ENCODE peak calls at places on chromosomes 12 and 14, in five cellular contexts. Z is mammary epithelial cell, C is PC-3, N is IMR-90, D is mucosa of descending colon. W is an unnamed sample.
A peak's percentile ranks its signal among the peaks of the same experiment; 100 is the strongest.

GRCh38 chr14:21069388-21070082 is 569 bp upstream of the ARHGEF40 start:
- DNase-seq in Z (no peak), C (no peak), N (peak; percentile 29), D (no peak), W (peak; percentile 61)

GRCh38 chr14:51607677-51608076 is 44.0 kb upstream of the FRMD6 start:
- DNase-seq in Z (no peak), C (no peak), N (peak; percentile 59), D (peak; percentile 44), W (no peak)

GRCh38 chr14:105853907-105854599 is 327.7 kb downstream of the TMEM121 start:
- DNase-seq in Z (no peak), C (no peak), N (no peak), D (peak; percentile 44), W (peak; percentile 5)

GRCh38 chr12:41548926-41549325 is 360.8 kb downstream of the PDZRN4 start:
- DNase-seq in Z (no peak), C (no peak), N (no peak), D (no peak), W (no peak)

GRCh38 chr14:22847661-22848341 is 11.4 kb downstream of the MMP14 start:
- DNase-seq in Z (peak; percentile 71), C (no peak), N (peak; percentile 84), D (no peak), W (no peak)

GRCh38 chr14:99945732-99946651 is 119.2 kb upstream of the EVL start:
- DNase-seq in Z (no peak), C (no peak), N (peak; percentile 20), D (no peak), W (no peak)

GRCh38 chr12:55847603-55848329 is 5.0 kb upstream of the MMP19 start:
- DNase-seq in Z (peak; percentile 91), C (peak; percentile 23), N (peak; percentile 100), D (peak; percentile 85), W (peak; percentile 89)

GRCh38 chr14:42541535-42542001 is 934.9 kb downstream of the LRFN5 start:
- DNase-seq in Z (no peak), C (peak; percentile 54), N (peak; percentile 69), D (no peak), W (no peak)

GRCh38 chr12:79121486-79121885 is 256.9 kb downstream of the SYT1 start:
- DNase-seq in Z (no peak), C (peak; percentile 18), N (no peak), D (no peak), W (no peak)

GRCh38 chr14:69876221-69876847 is 2.9 kb upstream of the SMOC1 start:
- DNase-seq in Z (no peak), C (no peak), N (no peak), D (no peak), W (no peak)

DNA sequence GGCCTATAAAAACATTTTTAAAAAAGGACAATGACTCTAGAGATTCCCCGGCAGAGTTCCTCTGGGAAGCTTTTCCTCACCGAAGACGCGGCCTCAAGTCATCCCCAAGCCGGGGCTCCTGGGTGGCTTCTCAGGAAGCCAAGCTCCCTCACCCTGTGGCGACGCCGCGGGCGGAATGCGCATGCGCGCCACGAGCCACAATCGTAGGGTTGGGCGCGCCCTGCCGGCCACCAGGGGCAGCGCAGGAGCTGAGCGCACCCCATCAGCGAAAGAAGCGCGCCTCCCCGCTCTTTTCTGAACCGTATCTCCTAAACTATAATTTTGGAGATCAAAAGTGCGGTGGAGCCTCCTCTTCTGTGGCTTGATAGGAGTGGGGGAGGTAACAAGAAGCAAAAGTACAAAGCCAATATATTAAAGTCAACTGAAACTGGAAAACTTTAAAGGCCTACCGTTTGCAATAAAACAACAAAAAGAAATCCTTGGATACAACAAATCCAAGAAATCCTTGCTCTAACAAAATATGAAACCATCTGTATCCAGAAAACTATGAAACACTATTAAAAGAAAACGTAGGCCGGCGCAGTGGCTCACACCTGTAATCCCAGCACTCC is 17.4 kb upstream of the CHFR start:
- DNase-seq in Z (peak; percentile 25), C (peak; percentile 73), N (no peak), D (peak; percentile 87), W (peak; percentile 83)
- H3K4me3 ChIP-seq in Z (no peak overlapping the region), C (no peak overlapping the region), N (no peak overlapping the region), D (no peak overlapping the region), W (peak overlapping the region; percentile 51)

GRCh38 chr12:109532721-109533486 is 40.4 kb downstream of the MMAB start:
- DNase-seq in Z (no peak), C (no peak), N (no peak), D (peak; percentile 28), W (no peak)
- H3K36me3 ChIP-seq in Z (peaks cover 1% of the 10 kb centered on the region), C (no peaks in the 10 kb centered on the region), N (peaks cover 51% of the 10 kb centered on the region), D (no peaks in the 10 kb centered on the region), W (peaks cover 87% of the 10 kb centered on the region)

GRCh38 chr14:56310643-56311042 is 192.4 kb downstream of the PELI2 start:
- DNase-seq in Z (no peak), C (no peak), N (peak; percentile 59), D (no peak), W (no peak)
- H3K4me3 ChIP-seq in Z (no peak overlapping the region), C (no peak overlapping the region), N (no peak overlapping the region), D (no peak overlapping the region), W (peak overlapping the region; percentile 19)

DNA sequence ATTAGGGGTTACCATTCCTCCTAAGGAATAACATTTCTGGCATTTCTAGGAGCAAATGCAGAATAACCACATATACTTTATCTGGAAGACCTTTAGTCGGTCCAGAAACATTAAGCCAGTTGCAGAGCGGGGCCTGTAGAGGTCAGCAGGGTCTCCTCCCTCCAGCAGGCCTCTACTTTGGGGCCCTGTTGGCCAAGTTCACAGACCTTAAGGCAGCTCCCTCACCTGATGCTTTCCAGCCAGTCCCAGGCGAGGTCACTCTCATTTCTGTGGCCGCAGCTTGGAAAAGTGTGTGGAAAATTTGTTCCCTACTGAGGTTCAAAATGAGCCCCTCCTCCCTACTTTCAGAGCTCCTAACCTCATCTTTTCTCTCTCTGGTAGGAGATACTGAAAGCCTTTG is 74.1 kb downstream of the ESR2 start:
- DNase-seq in Z (no peak), C (no peak), N (no peak), D (no peak), W (no peak)
- H3K36me3 ChIP-seq in Z (peaks cover 4% of the 10 kb centered on the region), C (no peaks in the 10 kb centered on the region), N (peaks cover 12% of the 10 kb centered on the region), D (peaks cover 6% of the 10 kb centered on the region), W (peaks cover 99% of the 10 kb centered on the region)

GRCh38 chr12:3560295-3560620 is 69.3 kb downstream of the PRMT8 start:
- DNase-seq in Z (no peak), C (no peak), N (no peak), D (no peak), W (no peak)
- H3K4me3 ChIP-seq in Z (no peak overlapping the region), C (no peak overlapping the region), N (no peak overlapping the region), D (no peak overlapping the region), W (no peak overlapping the region)

DNA sequence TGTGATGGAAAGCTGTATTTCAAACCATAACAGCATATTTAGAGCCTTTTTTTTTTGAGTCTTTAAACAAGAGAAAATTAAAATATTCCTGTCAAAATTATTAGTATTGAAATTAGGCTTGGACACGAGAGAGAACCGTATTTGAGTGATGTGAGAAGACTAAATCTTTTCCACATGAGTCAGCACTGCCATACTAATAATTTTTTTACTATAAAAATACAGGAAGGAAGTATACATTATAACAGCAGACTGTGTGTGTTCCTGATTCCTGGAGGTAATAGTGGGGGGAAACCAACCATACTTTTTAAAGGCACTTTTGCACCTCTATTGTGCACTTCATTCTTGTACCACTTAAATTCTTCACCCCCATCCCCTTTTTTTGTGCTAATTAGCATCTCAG is 45.6 kb downstream of the PPM1A start:
- DNase-seq in Z (no peak), C (peak; percentile 68), N (no peak), D (no peak), W (no peak)
- H3K36me3 ChIP-seq in Z (peaks cover 12% of the 10 kb centered on the region), C (peaks cover 26% of the 10 kb centered on the region), N (peaks cover 6% of the 10 kb centered on the region), D (no peaks in the 10 kb centered on the region), W (peaks cover 49% of the 10 kb centered on the region)

W was measured in left ventricle myocardium inferior.